ENCODE peak calls at places on chromosome 13, in four cellular contexts. T is astrocyte of the cerebellum, F is Calu3, M is pancreas. K is an unnamed sample.

GRCh38 chr13:53126803-53127202 is 98.2 kb downstream of the OLFM4 start:
- DNase-seq in T (no peak), F (no peak), M (no peak), K (no peak)

GRCh38 chr13:109412232-109412935 is 374.0 kb downstream of the IRS2 start:
- DNase-seq in T (no peak), F (peak), M (no peak), K (peak)

GRCh38 chr13:105969761-105970160 is 565.7 kb downstream of the EFNB2 start:
- DNase-seq in T (no peak), F (peak), M (no peak), K (no peak)

GRCh38 chr13:80386592-80386991 is 45.7 kb upstream of the SPRY2 start:
- DNase-seq in T (no peak), F (no peak), M (no peak), K (no peak)

GRCh38 chr13:98801626-98802418 is 49.4 kb upstream of the SLC15A1 start:
- DNase-seq in T (no peak), F (no peak), M (no peak), K (no peak)

GRCh38 chr13:93947651-93948050 is 531.8 kb downstream of the DCT start:
- DNase-seq in T (no peak), F (no peak), M (no peak), K (no peak)

GRCh38 chr13:85528578-85529215 is 270.5 kb downstream of the SLITRK6 start:
- DNase-seq in T (peak), F (no peak), M (no peak), K (no peak)

GRCh38 chr13:40539954-40540706 is 126.3 kb downstream of the FOXO1 start:
- DNase-seq in T (peak), F (peak), M (no peak), K (no peak)

GRCh38 chr13:110054041-110054440 is 252.9 kb downstream of the COL4A1 start:
- DNase-seq in T (no peak), F (no peak), M (no peak), K (no peak)

GRCh38 chr13:39655041-39655568 is 357 bp upstream of the COG6 start:
- DNase-seq in T (no peak), F (no peak), M (no peak), K (no peak)

GRCh38 chr13:38223093-38223492 is 126.6 kb upstream of the UFM1 start:
- DNase-seq in T (peak), F (no peak), M (no peak), K (peak)
- TF ChIP-seq CTCF in T (peak), F (no peak), M (no peak), K (no peak)

GRCh38 chr13:21676611-21677021 is 5.7 kb downstream of the FGF9 start:
- DNase-seq in T (no peak), F (no peak), M (no peak), K (peak)
- TF ChIP-seq CTCF in T (no peak), F (no peak), M (no peak), K (no peak)

DNA sequence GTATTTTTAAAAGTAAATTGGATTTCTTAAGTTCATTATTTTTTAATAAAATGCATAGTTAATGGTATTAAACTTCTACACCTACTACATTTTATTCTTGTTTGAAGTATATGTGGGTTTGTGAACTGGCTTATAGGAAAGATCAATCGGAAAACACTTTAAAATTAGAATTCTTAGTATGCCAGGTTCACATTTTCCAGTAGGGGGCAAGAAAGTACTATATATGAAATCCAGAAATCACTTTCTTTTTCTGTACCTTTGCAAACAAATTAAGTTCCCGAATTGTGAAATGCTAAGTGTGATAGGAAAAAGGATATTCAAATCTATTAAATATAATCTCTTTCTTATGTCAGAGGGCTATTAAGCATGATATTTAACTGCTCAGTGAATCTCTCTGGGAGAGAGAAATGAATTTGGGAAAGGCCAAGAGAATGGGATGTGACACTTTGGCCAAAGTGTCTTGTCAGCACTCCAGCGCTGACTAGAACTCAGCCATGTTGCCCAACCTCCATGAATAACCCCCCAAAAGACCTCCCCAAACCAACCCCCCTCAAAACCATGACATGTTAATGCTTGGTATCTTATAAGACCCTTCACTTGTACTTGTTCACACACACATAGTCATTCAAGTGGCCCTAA is 122.6 kb upstream of the SLC10A2 start:
- DNase-seq in T (peak), F (no peak), M (no peak), K (no peak)
- TF ChIP-seq CTCF in T (no peak), F (no peak), M (no peak), K (peak)

GRCh38 chr13:46340631-46341111 is 46.4 kb downstream of the RUBCNL start:
- DNase-seq in T (no peak), F (no peak), M (no peak), K (no peak)

GRCh38 chr13:46343279-46343949 is 43.6 kb downstream of the RUBCNL start:
- DNase-seq in T (no peak), F (no peak), M (no peak), K (no peak)

GRCh38 chr13:46341112-46341711 is 45.8 kb downstream of the RUBCNL start:
- DNase-seq in T (peak), F (no peak), M (no peak), K (no peak)

GRCh38 chr13:46342538-46342937 is 44.5 kb downstream of the RUBCNL start:
- DNase-seq in T (no peak), F (no peak), M (no peak), K (no peak)

GRCh38 chr13:46339035-46339666 is 47.9 kb downstream of the RUBCNL start:
- DNase-seq in T (peak), F (no peak), M (no peak), K (no peak)
- TF ChIP-seq CTCF in T (peak), F (no peak), M (no peak), K (no peak)

GRCh38 chr13:23752111-23753001 is 136.8 kb downstream of the MIPEP start:
- DNase-seq in T (no peak), F (no peak), M (no peak), K (no peak)

GRCh38 chr13:23753523-23753922 is 135.7 kb downstream of the MIPEP start:
- DNase-seq in T (peak), F (peak), M (no peak), K (no peak)

GRCh38 chr13:23751195-23751594 is 138.0 kb downstream of the MIPEP start:
- DNase-seq in T (no peak), F (peak), M (no peak), K (no peak)

GRCh38 chr13:23754506-23754905 is 134.7 kb downstream of the MIPEP start:
- DNase-seq in T (no peak), F (no peak), M (no peak), K (no peak)

GRCh38 chr13:23755040-23755439 is 134.2 kb downstream of the MIPEP start:
- DNase-seq in T (no peak), F (no peak), M (no peak), K (no peak)
- TF ChIP-seq CTCF in T (no peak), F (no peak), M (no peak), K (no peak)

GRCh38 chr13:111530137-111530536 is 209.7 kb downstream of the TEX29 start:
- DNase-seq in T (no peak), F (no peak), M (no peak), K (no peak)

GRCh38 chr13:111528513-111528912 is 208.1 kb downstream of the TEX29 start:
- DNase-seq in T (no peak), F (no peak), M (no peak), K (no peak)

GRCh38 chr13:111525320-111526118 is 205.1 kb downstream of the TEX29 start:
- DNase-seq in T (no peak), F (no peak), M (no peak), K (no peak)

GRCh38 chr13:111531505-111531904 is 211.1 kb downstream of the TEX29 start:
- DNase-seq in T (no peak), F (no peak), M (no peak), K (no peak)

GRCh38 chr13:111526922-111527321 is 206.5 kb downstream of the TEX29 start:
- DNase-seq in T (no peak), F (no peak), M (no peak), K (no peak)
- TF ChIP-seq CTCF in T (no peak), F (no peak), M (no peak), K (no peak)

GRCh38 chr13:27619711-27620376 is 485 bp downstream of the LNX2 start:
- DNase-seq in T (no peak), F (peak), M (peak), K (peak)
- TF ChIP-seq CTCF in T (peak), F (peak), M (no peak), K (no peak)

DNA sequence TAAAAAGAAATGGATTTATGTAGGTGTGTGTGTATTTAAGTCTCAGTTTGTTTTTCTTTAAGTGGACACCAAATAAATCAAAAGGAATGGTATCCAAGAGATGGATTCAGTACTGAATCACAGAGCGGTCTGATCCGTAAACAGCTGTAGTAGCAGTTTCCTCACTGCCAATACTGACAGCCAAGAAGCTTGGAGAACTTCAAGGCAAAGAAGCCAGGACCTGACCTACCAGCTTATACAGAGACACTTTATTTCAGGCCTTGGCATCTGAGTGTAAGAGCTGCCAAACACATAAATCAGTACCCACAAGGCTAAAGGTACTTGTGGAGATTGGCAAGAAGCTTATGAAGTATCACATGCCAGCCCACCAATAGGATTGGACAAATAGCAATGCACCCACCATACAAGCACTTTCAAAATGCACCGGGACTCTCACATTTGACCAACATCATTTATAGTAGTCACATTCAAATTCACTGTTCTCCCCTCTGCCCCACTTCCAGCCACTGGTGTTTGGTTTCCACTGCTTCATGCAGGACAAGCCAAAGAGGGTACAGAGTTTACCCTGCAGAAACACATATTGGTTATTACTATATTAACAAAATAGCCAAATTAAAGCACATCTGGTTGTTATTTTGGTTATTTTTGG is 357.9 kb downstream of the KLF12 start:
- DNase-seq in T (no peak), F (no peak), M (no peak), K (no peak)
- TF ChIP-seq CTCF in T (no peak), F (no peak), M (no peak), K (no peak)

DNA sequence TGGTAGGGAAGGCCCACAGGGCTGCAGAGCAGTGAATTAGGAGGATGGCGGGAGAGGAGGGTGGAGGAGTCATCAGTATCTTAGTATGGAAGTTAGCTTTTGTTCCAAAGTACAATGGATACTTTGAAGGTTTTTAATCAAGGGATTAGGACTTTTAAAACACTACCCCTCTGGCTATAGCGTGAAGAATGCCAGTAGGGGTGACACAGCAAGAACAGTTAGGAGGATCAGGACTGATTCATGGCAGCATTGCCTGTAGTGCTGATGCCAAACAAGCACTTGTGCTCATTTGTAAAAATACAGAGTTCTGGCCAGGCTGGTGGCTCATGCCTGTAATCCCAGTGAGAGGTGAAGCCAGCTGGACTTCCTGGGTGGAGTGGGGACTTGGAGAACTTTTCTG is 46.2 kb downstream of the SKA3 start:
- DNase-seq in T (no peak), F (no peak), M (no peak), K (no peak)
- TF ChIP-seq CTCF in T (no peak), F (no peak), M (no peak), K (no peak)